ENCODE peak calls at places on chromosomes 16 and 17, in five cellular contexts. V is Peyer's patch; R is heart right ventricle; P is fibroblast of lung; K is CD4-positive, alpha-beta T cell. B is an unnamed sample.

GRCh38 chr17:41665566-41666335 is 22.9 kb upstream of the EIF1 start:
- DNase-seq in V (peak; percentile 94), R (peak; percentile 91), P (peak; percentile 74), K (peak; percentile 87), B (peak; percentile 98)

GRCh38 chr17:72804949-72805348 is 287.5 kb downstream of the SLC39A11 start:
- DNase-seq in V (no peak), R (no peak), P (no peak), K (no peak), B (no peak)

GRCh38 chr16:3501783-3502400 is 1.1 kb downstream of the CLUAP1 start:
- DNase-seq in V (no peak), R (no peak), P (no peak), K (no peak), B (no peak)

GRCh38 chr17:14330492-14330920 is 29.6 kb downstream of the HS3ST3B1 start:
- DNase-seq in V (no peak), R (no peak), P (peak; percentile 93), K (no peak), B (no peak)

GRCh38 chr16:80852261-80852872 is 48.0 kb upstream of the CDYL2 start:
- DNase-seq in V (no peak), R (no peak), P (peak; percentile 9), K (no peak), B (no peak)

GRCh38 chr16:57277586-57277985 is 6.9 kb downstream of the PLLP start:
- DNase-seq in V (peak; percentile 53), R (no peak), P (peak; percentile 22), K (peak; percentile 51), B (no peak)

GRCh38 chr17:32502710-32503109 is 15.9 kb downstream of the CDK5R1 start:
- DNase-seq in V (peak; percentile 7), R (no peak), P (peak; percentile 12), K (no peak), B (no peak)

GRCh38 chr17:3828151-3828851 is 17.7 kb downstream of the NCBP3 start:
- DNase-seq in V (no peak), R (no peak), P (peak; percentile 84), K (no peak), B (no peak)

GRCh38 chr17:3974138-3974687 is 10.0 kb upstream of the ATP2A3 start:
- DNase-seq in V (peak; percentile 46), R (no peak), P (no peak), K (no peak), B (no peak)

GRCh38 chr16:69542974-69543373 is 22.8 kb upstream of the NFAT5 start:
- DNase-seq in V (no peak), R (no peak), P (peak; percentile 49), K (no peak), B (no peak)

GRCh38 chr17:80471922-80472321 is 4.5 kb downstream of the NPTX1 start:
- DNase-seq in V (no peak), R (no peak), P (no peak), K (no peak), B (no peak)

GRCh38 chr17:17723354-17724261 is 42.4 kb downstream of the RAI1 start:
- DNase-seq in V (no peak), R (no peak), P (peak; percentile 81), K (no peak), B (peak; percentile 32)

GRCh38 chr17:77831497-77832179 is 126.9 kb upstream of the TNRC6C start:
- DNase-seq in V (peak; percentile 29), R (no peak), P (peak; percentile 34), K (no peak), B (no peak)

GRCh38 chr16:82011199-82011641 is at the start of gene SDR42E1:
- DNase-seq in V (peak; percentile 82), R (no peak), P (peak; percentile 27), K (peak; percentile 26), B (peak; percentile 46)

GRCh38 chr17:19418312-19418992 is 7.4 kb downstream of the RNF112 start:
- DNase-seq in V (no peak), R (no peak), P (no peak), K (no peak), B (no peak)

GRCh38 chr16:17512636-17513220 is 42.0 kb upstream of the XYLT1 start:
- DNase-seq in V (no peak), R (no peak), P (peak; percentile 62), K (no peak), B (no peak)

GRCh38 chr16:24138024-24138423 is 118.1 kb upstream of the CACNG3 start:
- DNase-seq in V (no peak), R (no peak), P (no peak), K (no peak), B (no peak)

GRCh38 chr17:50604470-50604869 is 30.2 kb upstream of the ABCC3 start:
- DNase-seq in V (no peak), R (peak; percentile 82), P (peak; percentile 75), K (no peak), B (no peak)

GRCh38 chr17:79800325-79801155 is 3.7 kb upstream of the CBX8 start:
- DNase-seq in V (peak; percentile 66), R (no peak), P (peak; percentile 57), K (no peak), B (no peak)

GRCh38 chr17:41402161-41402560 is 4.8 kb upstream of the KRT31 start:
- DNase-seq in V (no peak), R (no peak), P (no peak), K (no peak), B (no peak)

GRCh38 chr16:6363891-6364607 is 968.6 kb upstream of the RBFOX1 start:
- DNase-seq in V (no peak), R (no peak), P (no peak), K (no peak), B (no peak)

GRCh38 chr16:81174644-81175324 is 63.7 kb upstream of the BCO1 start:
- DNase-seq in V (no peak), R (no peak), P (no peak), K (no peak), B (no peak)

GRCh38 chr17:17351356-17351891 is 48.3 kb downstream of the NT5M start:
- DNase-seq in V (no peak), R (no peak), P (no peak), K (no peak), B (no peak)

GRCh38 chr17:74542166-74542565 is 3.7 kb downstream of the CD300C start:
- DNase-seq in V (peak; percentile 6), R (no peak), P (no peak), K (no peak), B (no peak)

GRCh38 chr17:67377727-67378443 is 804 bp downstream of the PITPNC1 start:
- DNase-seq in V (peak; percentile 71), R (peak; percentile 61), P (peak; percentile 40), K (peak; percentile 40), B (peak; percentile 54)

GRCh38 chr16:70548936-70549335 is 25.3 kb downstream of the SF3B3 start:
- DNase-seq in V (no peak), R (no peak), P (no peak), K (no peak), B (no peak)

GRCh38 chr17:31261596-31261995 is 35.4 kb downstream of the OMG start:
- DNase-seq in V (no peak), R (no peak), P (no peak), K (no peak), B (no peak)

GRCh38 chr17:31260151-31260550 is 36.9 kb downstream of the OMG start:
- DNase-seq in V (no peak), R (no peak), P (no peak), K (no peak), B (no peak)

GRCh38 chr17:31269597-31269996 is 27.4 kb downstream of the OMG start:
- DNase-seq in V (no peak), R (no peak), P (peak; percentile 98), K (no peak), B (no peak)

GRCh38 chr17:31269178-31269577 is 27.9 kb downstream of the OMG start:
- DNase-seq in V (no peak), R (no peak), P (no peak), K (no peak), B (no peak)

DNA sequence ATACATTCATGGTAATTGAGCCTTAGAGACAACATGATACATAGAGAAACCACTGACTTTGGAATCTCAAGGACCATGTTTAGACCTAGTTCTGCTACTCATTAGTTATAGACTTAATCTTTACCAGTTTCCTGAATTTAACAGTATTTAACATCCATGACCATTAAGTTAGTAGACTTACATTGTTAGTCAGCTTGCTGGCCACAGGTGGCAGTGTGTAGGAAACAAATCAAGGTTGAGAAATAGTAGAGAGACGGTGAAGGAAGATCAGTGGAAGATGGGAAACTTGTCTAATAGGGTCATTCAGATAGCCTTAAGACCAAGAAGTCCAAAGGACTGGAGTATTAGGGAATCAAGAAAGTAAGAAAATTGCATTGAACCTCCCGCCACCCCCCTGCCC is 31.0 kb downstream of the OMG start:
- DNase-seq in V (no peak), R (no peak), P (no peak), K (peak; percentile 3), B (no peak)
- TF ChIP-seq CTCF in V (no peak), R (no peak), P (no peak), K (peak; percentile 56), B (no peak)

GRCh38 chr16:53421248-53421647 is 13.0 kb upstream of the RBL2 start:
- DNase-seq in V (no peak), R (no peak), P (no peak), K (no peak), B (no peak)
- TF ChIP-seq CTCF in V (no peak), R (no peak), P (no peak), K (no peak), B (no peak)

DNA sequence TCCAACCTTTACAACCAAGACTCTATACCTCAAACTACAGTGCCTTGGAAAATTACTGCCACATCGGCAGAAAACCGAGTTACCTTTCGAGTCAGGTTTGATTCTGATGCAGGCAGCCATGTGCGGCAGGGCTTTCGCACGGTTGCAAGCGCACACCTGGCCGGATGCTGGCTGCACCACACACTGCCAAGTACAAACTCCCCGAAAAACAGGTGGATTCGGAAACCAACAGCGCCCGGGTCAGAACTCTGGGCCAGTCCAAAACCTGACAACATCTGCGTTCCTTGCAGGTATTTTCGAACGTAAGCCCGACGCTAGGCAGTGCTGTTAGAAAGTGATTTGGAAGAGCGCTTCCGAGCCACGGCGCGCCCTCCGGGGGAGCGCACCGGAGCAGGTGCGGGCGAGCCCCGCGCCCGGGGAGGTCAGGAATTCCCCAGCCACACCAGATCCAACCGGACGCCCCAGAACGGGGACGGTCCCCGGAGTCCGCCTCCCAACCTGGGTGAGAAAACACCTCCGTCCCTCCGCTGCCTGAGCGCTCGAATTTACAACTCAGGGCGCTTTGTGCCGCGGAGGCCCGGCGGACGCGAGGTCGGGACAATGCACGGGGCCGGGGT is 1.2 kb downstream of the USP7 start:
- DNase-seq in V (peak; percentile 64), R (peak; percentile 18), P (no peak), K (peak; percentile 46), B (peak; percentile 55)
- TF ChIP-seq CTCF in V (no peak), R (no peak), P (no peak), K (no peak), B (no peak)

DNA sequence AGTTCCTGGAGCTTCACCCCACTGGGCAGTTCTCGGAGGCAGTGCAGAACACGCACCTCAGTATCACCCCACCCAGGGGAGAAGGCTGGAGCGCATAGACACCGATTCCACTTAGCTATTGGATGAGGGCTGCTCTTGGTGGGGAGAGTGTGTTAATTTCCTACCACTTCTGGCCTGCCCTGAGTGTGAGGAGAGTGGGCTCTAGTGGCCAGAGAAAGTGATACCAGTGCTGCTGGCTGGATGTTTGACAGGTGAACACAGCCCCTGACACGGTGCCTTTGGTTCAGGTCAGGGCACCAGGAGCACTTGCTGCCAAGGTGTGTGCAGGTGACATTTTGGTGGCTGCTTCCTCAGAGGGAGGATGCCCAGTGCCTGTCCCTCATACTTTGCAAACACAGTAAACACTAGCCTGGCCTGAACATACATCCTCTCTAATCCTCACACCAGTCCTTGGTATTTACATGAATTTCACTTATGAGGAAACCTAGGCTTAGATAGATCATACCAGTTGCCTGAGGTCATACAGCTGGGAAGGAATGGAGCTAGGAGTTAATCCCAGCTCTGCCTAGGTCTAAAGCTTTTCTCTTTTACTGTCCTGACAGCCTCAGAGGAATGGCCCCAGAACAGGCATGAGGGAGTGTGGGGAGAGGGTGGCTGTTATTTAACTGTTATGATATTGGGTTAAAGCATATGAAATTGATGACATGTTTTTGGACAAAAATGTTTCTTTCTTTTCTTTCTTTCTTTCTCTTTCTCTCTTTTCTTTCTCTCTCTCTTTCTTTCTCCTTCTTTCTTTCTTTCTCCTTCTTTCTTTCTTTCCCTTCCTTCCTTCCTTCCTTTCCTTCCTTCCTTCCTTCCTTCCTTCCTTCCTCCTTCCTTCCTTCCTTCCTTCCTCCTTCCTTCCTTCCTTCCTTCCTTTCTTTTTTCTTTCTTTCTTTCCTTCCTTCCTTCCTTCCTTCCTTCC is 21.0 kb upstream of the ITGAX start:
- DNase-seq in V (no peak), R (no peak), P (peak; percentile 2), K (no peak), B (no peak)
- TF ChIP-seq CTCF in V (no peak), R (no peak), P (peak; percentile 16), K (peak; percentile 32), B (no peak)

B was measured in activated B cell treated with CpG ODN at 0.5 μM for 24 hours.